ENCODE peak calls at places on chromosomes 5 and 9, in six cellular contexts. I, G, S, R, C and B are unnamed samples. For H3K4me1, the result is how much of the 10 kb centered on the place peaks cover.

GRCh38 chr9:76219555-76220151 is 174.6 kb downstream of the RFK start:
- DNase-seq in G (no peak), I (no peak), S (no peak), R (no peak), C (no peak), B (peak)

GRCh38 chr5:72231989-72232703 is 87.9 kb downstream of the MRPS27 start:
- DNase-seq in C (no peak), G (peak), R (no peak), S (no peak), I (no peak), B (no peak)

GRCh38 chr9:82599550-82599949 is 463.4 kb downstream of the RASEF start:
- DNase-seq in S (no peak), I (no peak), C (no peak), R (no peak), G (no peak), B (no peak)

GRCh38 chr5:83785176-83785668 is 64.6 kb upstream of the HAPLN1 start:
- DNase-seq in G (no peak), S (no peak), R (no peak), C (no peak), I (no peak), B (peak)

GRCh38 chr9:73565833-73566465 is 414.3 kb downstream of the ANXA1 start:
- DNase-seq in S (no peak), R (no peak), G (no peak), C (no peak), I (peak), B (peak)

GRCh38 chr5:85663708-85664031 is 954.1 kb upstream of the COX7C start:
- DNase-seq in I (no peak), G (no peak), C (no peak), S (no peak), R (no peak), B (no peak)

GRCh38 chr9:120653762-120654161 is 60.5 kb downstream of the MEGF9 start:
- DNase-seq in S (no peak), C (no peak), R (no peak), G (no peak), I (no peak), B (no peak)

GRCh38 chr9:36749461-36749860 is 176.8 kb downstream of the MELK start:
- DNase-seq in C (no peak), S (no peak), R (no peak), G (no peak), I (no peak), B (no peak)

GRCh38 chr5:170769236-170769635 is 14.3 kb upstream of the GABRP start:
- DNase-seq in G (no peak), C (no peak), R (no peak), I (no peak), S (no peak), B (no peak)

DNA sequence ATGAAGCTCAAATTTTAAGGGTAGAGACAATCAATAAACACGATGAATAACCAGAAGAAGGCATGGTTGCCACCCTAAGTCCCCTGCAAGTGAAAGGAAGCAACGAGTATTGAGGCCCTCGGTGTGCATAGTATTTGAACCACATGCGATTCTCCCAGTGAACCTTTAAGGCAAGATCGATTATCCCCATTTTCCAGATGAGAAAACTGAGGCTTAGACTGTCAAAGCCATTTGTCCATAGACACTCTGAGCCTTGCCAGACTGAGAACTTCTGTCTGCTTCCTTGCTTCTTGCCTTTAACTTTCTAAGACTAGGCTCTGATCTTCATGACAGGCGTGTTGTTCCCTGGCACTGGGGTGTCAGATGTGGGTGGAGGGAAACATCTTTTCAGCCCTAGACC is 58.2 kb downstream of the COL27A1 start:
- DNase-seq in I (no peak), C (no peak), G (no peak), S (no peak), R (no peak), B (no peak)
- H3K4me1 ChIP-seq in I (under half), C (under half), G (under half), S (under half), R (under half), B (under half)

GRCh38 chr5:65818592-65818991 is 96.6 kb downstream of the NLN start:
- DNase-seq in C (no peak), R (no peak), G (no peak), I (no peak), S (no peak), B (no peak)
- H3K4me1 ChIP-seq in C (under half), R (under half), G (under half), I (under half), S (under half), B (under half)

GRCh38 chr9:134621558-134622110 is 20.0 kb upstream of the COL5A1 start:
- DNase-seq in G (no peak), C (no peak), R (no peak), S (no peak), I (no peak), B (no peak)

GRCh38 chr9:134624119-134624826 is 17.3 kb upstream of the COL5A1 start:
- DNase-seq in C (peak), I (no peak), S (no peak), G (no peak), R (no peak), B (no peak)

GRCh38 chr9:134624827-134625181 is 16.8 kb upstream of the COL5A1 start:
- DNase-seq in C (no peak), I (no peak), G (no peak), R (no peak), S (no peak), B (peak)

GRCh38 chr9:134623408-134624066 is 18.1 kb upstream of the COL5A1 start:
- DNase-seq in R (no peak), C (peak), I (no peak), G (no peak), S (no peak), B (no peak)

GRCh38 chr9:134622896-134623407 is 18.7 kb upstream of the COL5A1 start:
- DNase-seq in I (no peak), C (no peak), S (no peak), R (no peak), G (no peak), B (no peak)
- H3K4me1 ChIP-seq in I (under half), C (under half), S (under half), R (under half), G (under half), B (under half)

DNA sequence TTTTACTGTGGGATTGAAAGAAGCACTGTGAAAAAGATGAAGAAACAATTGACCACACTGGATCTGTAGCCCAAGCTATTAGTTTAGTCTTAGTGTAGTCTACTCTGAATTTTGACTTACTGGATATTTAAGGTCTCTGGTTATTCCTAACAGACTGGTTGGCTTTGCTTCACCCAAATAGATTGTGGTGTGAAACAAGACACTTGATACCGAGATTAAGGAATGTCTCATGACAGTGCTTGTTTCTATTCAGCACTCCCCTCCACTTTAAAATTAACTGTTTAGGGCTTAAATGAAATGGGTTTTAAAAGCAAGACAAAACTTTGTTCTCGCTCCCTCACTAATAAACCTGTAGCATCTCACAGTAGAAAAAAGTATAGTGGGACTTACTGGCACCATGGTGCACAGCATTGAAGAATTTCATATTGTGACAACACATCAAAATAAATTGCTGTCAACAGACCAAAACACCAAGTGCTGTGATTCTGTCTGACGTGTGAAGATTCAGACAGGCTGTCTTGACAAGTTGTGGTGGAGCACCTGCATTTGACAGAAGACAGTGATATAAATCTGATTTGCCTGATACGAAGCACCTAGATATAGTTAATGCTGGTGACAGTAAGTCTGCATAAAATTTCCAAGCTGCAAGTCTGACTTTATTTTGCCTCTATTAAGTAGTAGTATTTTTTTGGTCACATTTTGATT is 73.1 kb downstream of the PBX3 start:
- DNase-seq in I (no peak), C (no peak), S (no peak), G (no peak), R (no peak), B (peak)
- H3K4me1 ChIP-seq in I (under half), C (under half), S (under half), G (under half), R (under half), B (under half)

GRCh38 chr9:34991833-34992375 is 2.4 kb downstream of the DNAJB5 start:
- DNase-seq in C (peak), S (peak), R (no peak), G (no peak), I (no peak), B (peak)

GRCh38 chr9:34989946-34990635 is 546 bp downstream of the DNAJB5 start:
- DNase-seq in I (peak), R (no peak), G (peak), S (peak), C (peak), B (peak)

GRCh38 chr9:34992376-34992951 is 2.9 kb downstream of the DNAJB5 start:
- DNase-seq in C (peak), I (peak), R (no peak), G (no peak), S (peak), B (peak)

GRCh38 chr9:34989056-34989945 is at the start of gene DNAJB5:
- DNase-seq in C (peak), R (peak), S (peak), I (peak), G (peak), B (peak)

DNA sequence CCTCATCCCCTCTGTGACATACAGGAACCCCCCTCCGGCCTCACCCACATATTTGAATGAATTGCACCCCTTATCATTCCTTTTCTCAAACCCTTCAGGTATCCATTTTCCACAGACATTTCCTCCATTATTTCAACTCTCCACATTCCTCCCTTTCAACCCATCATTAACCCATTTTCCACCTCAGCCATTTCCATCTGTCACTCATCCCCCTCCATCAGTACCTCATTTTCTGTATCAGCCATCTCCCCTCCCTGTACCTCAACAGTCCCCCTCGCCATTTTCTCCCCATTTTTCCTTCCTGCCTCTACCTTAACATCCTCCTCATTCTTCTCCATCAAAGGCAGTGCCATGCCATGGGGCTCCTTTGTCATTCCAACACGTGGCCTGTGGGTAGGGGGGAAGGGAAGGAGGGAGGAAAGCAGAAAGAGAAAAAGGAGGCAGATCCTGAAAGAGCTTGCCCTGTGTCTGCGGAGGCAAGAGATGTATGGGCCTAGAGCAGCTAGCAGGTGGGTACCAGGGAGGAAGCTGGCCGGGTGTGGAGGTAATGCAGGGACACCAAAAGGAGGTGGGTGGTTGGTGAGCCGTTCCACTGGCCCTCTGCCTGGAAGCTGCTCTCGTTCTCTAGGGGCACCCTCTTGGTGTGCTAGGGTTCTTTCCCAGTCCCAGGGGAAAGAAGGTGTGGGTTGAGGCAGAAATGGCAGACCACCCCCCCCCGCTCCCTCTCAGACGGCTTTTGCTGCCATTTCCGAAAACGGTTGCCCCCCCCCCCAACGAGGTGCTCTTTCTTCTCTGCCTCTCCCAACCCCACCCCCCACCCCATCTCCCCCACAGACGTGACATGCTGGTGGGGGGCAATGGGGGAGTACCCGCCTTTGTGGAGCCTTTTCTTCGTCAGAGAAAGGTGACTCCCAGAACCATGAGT is 1.6 kb downstream of the DNAJB5 start:
- DNase-seq in G (no peak), S (peak), C (no peak), R (no peak), I (no peak), B (peak)
- H3K4me1 ChIP-seq in G (under half), S (under half), C (half or more), R (under half), I (half or more), B (under half)

GRCh38 chr9:37942616-37943328 is 38.8 kb upstream of the SLC25A51 start:
- DNase-seq in C (no peak), I (no peak), R (no peak), G (no peak), S (no peak), B (no peak)
- H3K4me1 ChIP-seq in C (under half), I (under half), R (under half), G (under half), S (under half), B (under half)

GRCh38 chr9:126616521-126616976 is 2.8 kb downstream of the LMX1B start:
- DNase-seq in S (no peak), C (no peak), R (no peak), G (no peak), I (no peak), B (no peak)
- H3K4me1 ChIP-seq in S (under half), C (under half), R (under half), G (under half), I (under half), B (under half)

GRCh38 chr5:149824115-149824514 is 94.0 kb downstream of the PPARGC1B start:
- DNase-seq in I (no peak), C (no peak), G (no peak), R (no peak), S (no peak), B (peak)
- H3K4me1 ChIP-seq in I (under half), C (under half), G (under half), R (under half), S (half or more), B (under half)